ENCODE peak calls at places on chromosomes 7 and 10, in six cellular contexts. A is mesendoderm; R is lower lobe of right lung; J is naive thymus-derived CD8-positive, alpha-beta T cell; D is midbrain; L is fibroblast of lung. X is an unnamed sample.

GRCh38 chr7:52826515-52826914 is 208.9 kb upstream of the POM121L12 start:
- DNase-seq in D (no peak), L (no peak), R (no peak), A (no peak), J (no peak), X (no peak)

GRCh38 chr10:14822879-14823755 is 14.7 kb downstream of the CDNF start:
- DNase-seq in D (peak; percentile 47), J (peak; percentile 22), R (no peak), A (peak; percentile 45), L (peak; percentile 28), X (no peak)

GRCh38 chr10:79159141-79159619 is 90.4 kb downstream of the ZMIZ1 start:
- DNase-seq in J (no peak), R (no peak), A (no peak), L (peak; percentile 86), D (no peak), X (no peak)

GRCh38 chr7:152137476-152138025 is 112.1 kb downstream of the GALNT11 start:
- DNase-seq in L (peak; percentile 20), D (no peak), A (no peak), R (no peak), J (no peak), X (peak; percentile 14)

GRCh38 chr7:3732395-3732794 is 431.3 kb downstream of the SDK1 start:
- DNase-seq in J (no peak), L (no peak), R (no peak), D (peak; percentile 17), A (no peak), X (no peak)

GRCh38 chr7:33646166-33646565 is 259.2 kb upstream of the BMPER start:
- DNase-seq in A (peak; percentile 23), L (no peak), R (no peak), J (no peak), D (no peak), X (no peak)

GRCh38 chr7:106022193-106022821 is 59.2 kb downstream of the CDHR3 start:
- DNase-seq in J (peak; percentile 69), A (peak; percentile 55), R (no peak), L (peak; percentile 72), D (no peak), X (no peak)

GRCh38 chr7:98755138-98755898 is 114.5 kb downstream of the TMEM130 start:
- DNase-seq in R (no peak), L (no peak), J (no peak), D (no peak), A (peak; percentile 23), X (peak; percentile 8)

GRCh38 chr10:6054884-6055283 is 7.3 kb downstream of the IL2RA start:
- DNase-seq in R (no peak), A (no peak), L (no peak), J (no peak), D (no peak), X (no peak)

GRCh38 chr10:13087986-13088618 is 11.9 kb upstream of the OPTN start:
- DNase-seq in D (no peak), L (peak; percentile 76), R (no peak), J (no peak), A (no peak), X (no peak)

GRCh38 chr10:100993986-100994708 is 5.5 kb upstream of the LZTS2 start:
- DNase-seq in L (no peak), D (peak; percentile 77), R (no peak), A (peak; percentile 60), J (no peak), X (no peak)

GRCh38 chr7:30159153-30159552 is 24.4 kb downstream of the MTURN start:
- DNase-seq in R (no peak), L (no peak), D (no peak), A (no peak), J (no peak), X (no peak)